ENCODE peak calls at places on chromosomes 2 and 18, in five cellular contexts. One of them, this sample, is unnamed.

GRCh38 chr2:175004730-175004979 is 526 bp downstream of the CHN1 start:
- DNase-seq in H1: no peak
- DNase-seq in A549: peak; percentile 35
- DNase-seq in IMR-90: no peak
- DNase-seq in HepG2: no peak
- DNase-seq in this sample: peak; percentile 11

GRCh38 chr2:47070920-47071824 is 83.9 kb downstream of the STPG4 start:
- DNase-seq in A549: no peak
- DNase-seq in IMR-90: peak; percentile 91
- DNase-seq in H1: no peak
- DNase-seq in HepG2: peak; percentile 93
- DNase-seq in this sample: no peak

GRCh38 chr2:216833076-216833475 is 26.8 kb downstream of the TNP1 start:
- DNase-seq in IMR-90: no peak
- DNase-seq in HepG2: no peak
- DNase-seq in A549: no peak
- DNase-seq in H1: no peak
- DNase-seq in this sample: no peak

GRCh38 chr2:205682239-205683021 is at the start of gene NRP2:
- DNase-seq in HepG2: peak; percentile 23
- DNase-seq in H1: peak; percentile 83
- DNase-seq in A549: peak; percentile 58
- DNase-seq in IMR-90: peak; percentile 89
- DNase-seq in this sample: peak; percentile 8

GRCh38 chr2:10257036-10257435 is 45.7 kb upstream of the HPCAL1 start:
- DNase-seq in H1: no peak
- DNase-seq in HepG2: no peak
- DNase-seq in IMR-90: no peak
- DNase-seq in A549: no peak
- DNase-seq in this sample: no peak

GRCh38 chr18:62109676-62110075 is 77.2 kb downstream of the PIGN start:
- DNase-seq in IMR-90: peak; percentile 61
- DNase-seq in H1: no peak
- DNase-seq in A549: no peak
- DNase-seq in HepG2: no peak
- DNase-seq in this sample: no peak

GRCh38 chr2:6864938-6865345 is 765 bp downstream of the CMPK2 start:
- DNase-seq in A549: no peak
- DNase-seq in H1: peak; percentile 69
- DNase-seq in IMR-90: no peak
- DNase-seq in HepG2: no peak
- DNase-seq in this sample: no peak

GRCh38 chr2:189142893-189143759 is 36.4 kb downstream of the COL5A2 start:
- DNase-seq in IMR-90: peak; percentile 36
- DNase-seq in HepG2: peak; percentile 76
- DNase-seq in A549: peak; percentile 31
- DNase-seq in H1: peak; percentile 63
- DNase-seq in this sample: peak; percentile 24

GRCh38 chr2:58664523-58665155 is 423.5 kb upstream of the FANCL start:
- DNase-seq in HepG2: no peak
- DNase-seq in A549: no peak
- DNase-seq in IMR-90: no peak
- DNase-seq in H1: no peak
- DNase-seq in this sample: peak; percentile 10

GRCh38 chr2:233000886-233001750 is 11.9 kb downstream of the NGEF start:
- DNase-seq in IMR-90: no peak
- DNase-seq in H1: no peak
- DNase-seq in A549: no peak
- DNase-seq in HepG2: no peak
- DNase-seq in this sample: no peak

GRCh38 chr2:26561918-26562810 is 79.0 kb downstream of the CIB4 start:
- DNase-seq in HepG2: peak; percentile 61
- DNase-seq in H1: no peak
- DNase-seq in IMR-90: no peak
- DNase-seq in A549: peak; percentile 92
- DNase-seq in this sample: peak; percentile 78

GRCh38 chr18:47932170-47932569 is 1.7 kb upstream of the SMAD2 start:
- DNase-seq in A549: no peak
- DNase-seq in IMR-90: no peak
- DNase-seq in HepG2: no peak
- DNase-seq in H1: no peak
- DNase-seq in this sample: no peak

GRCh38 chr18:76450452-76450851 is 44.6 kb downstream of the ZNF516 start:
- DNase-seq in A549: no peak
- DNase-seq in HepG2: no peak
- DNase-seq in IMR-90: peak; percentile 50
- DNase-seq in H1: peak; percentile 39
- DNase-seq in this sample: no peak

GRCh38 chr2:189874571-189875320 is 90.5 kb downstream of the PMS1 start:
- DNase-seq in A549: no peak
- DNase-seq in IMR-90: no peak
- DNase-seq in HepG2: no peak
- DNase-seq in H1: no peak
- DNase-seq in this sample: no peak

GRCh38 chr2:240619506-240620148 is 5.7 kb upstream of the GPR35 start:
- DNase-seq in H1: no peak
- DNase-seq in IMR-90: no peak
- DNase-seq in HepG2: no peak
- DNase-seq in A549: no peak
- DNase-seq in this sample: no peak

GRCh38 chr2:113068706-113069485 is 1.1 kb downstream of the IL1F10 start:
- DNase-seq in A549: no peak
- DNase-seq in HepG2: no peak
- DNase-seq in IMR-90: no peak
- DNase-seq in H1: no peak
- DNase-seq in this sample: no peak

GRCh38 chr2:63525905-63526304 is 62.4 kb downstream of the WDPCP start:
- DNase-seq in HepG2: no peak
- DNase-seq in H1: no peak
- DNase-seq in IMR-90: no peak
- DNase-seq in A549: no peak
- DNase-seq in this sample: no peak

GRCh38 chr2:198315791-198316190 is 511.4 kb downstream of the PLCL1 start:
- DNase-seq in H1: no peak
- DNase-seq in A549: no peak
- DNase-seq in IMR-90: no peak
- DNase-seq in HepG2: no peak
- DNase-seq in this sample: no peak

GRCh38 chr2:141187063-141187429 is 943.8 kb downstream of the LRP1B start:
- DNase-seq in H1: no peak
- DNase-seq in HepG2: no peak
- DNase-seq in A549: no peak
- DNase-seq in IMR-90: no peak
- DNase-seq in this sample: no peak

GRCh38 chr2:21220930-21221329 is 97.2 kb downstream of the TDRD15 start:
- DNase-seq in IMR-90: no peak
- DNase-seq in H1: no peak
- DNase-seq in HepG2: no peak
- DNase-seq in A549: no peak
- DNase-seq in this sample: no peak

GRCh38 chr2:127424598-127425379 is 6.6 kb downstream of the PROC start:
- DNase-seq in IMR-90: no peak
- DNase-seq in HepG2: no peak
- DNase-seq in A549: no peak
- DNase-seq in H1: peak; percentile 40
- DNase-seq in this sample: no peak

GRCh38 chr2:135667045-135667444 is 74.6 kb upstream of the UBXN4 start:
- DNase-seq in A549: no peak
- DNase-seq in H1: no peak
- DNase-seq in HepG2: no peak
- DNase-seq in IMR-90: peak; percentile 34
- DNase-seq in this sample: no peak

GRCh38 chr2:225173909-225174308 is 131.6 kb upstream of the DOCK10 start:
- DNase-seq in H1: no peak
- DNase-seq in A549: no peak
- DNase-seq in HepG2: no peak
- DNase-seq in IMR-90: no peak
- DNase-seq in this sample: no peak

GRCh38 chr2:234500394-234501006 is 3.6 kb upstream of the ARL4C start:
- DNase-seq in A549: no peak
- DNase-seq in HepG2: peak; percentile 66
- DNase-seq in H1: peak; percentile 57
- DNase-seq in IMR-90: peak; percentile 65
- DNase-seq in this sample: peak; percentile 15

GRCh38 chr2:67878743-67879142 is 184.1 kb downstream of the C1D start:
- DNase-seq in H1: no peak
- DNase-seq in A549: no peak
- DNase-seq in IMR-90: no peak
- DNase-seq in HepG2: no peak
- DNase-seq in this sample: no peak

GRCh38 chr2:67880291-67880761 is 182.5 kb downstream of the C1D start:
- DNase-seq in H1: no peak
- DNase-seq in A549: no peak
- DNase-seq in IMR-90: peak; percentile 16
- DNase-seq in HepG2: no peak
- DNase-seq in this sample: no peak

GRCh38 chr2:67877281-67877680 is 185.5 kb downstream of the C1D start:
- DNase-seq in H1: no peak
- DNase-seq in HepG2: no peak
- DNase-seq in IMR-90: no peak
- DNase-seq in A549: no peak
- DNase-seq in this sample: no peak

GRCh38 chr2:67876176-67876575 is 186.6 kb downstream of the C1D start:
- DNase-seq in H1: no peak
- DNase-seq in IMR-90: peak; percentile 24
- DNase-seq in A549: no peak
- DNase-seq in HepG2: no peak
- DNase-seq in this sample: no peak

DNA sequence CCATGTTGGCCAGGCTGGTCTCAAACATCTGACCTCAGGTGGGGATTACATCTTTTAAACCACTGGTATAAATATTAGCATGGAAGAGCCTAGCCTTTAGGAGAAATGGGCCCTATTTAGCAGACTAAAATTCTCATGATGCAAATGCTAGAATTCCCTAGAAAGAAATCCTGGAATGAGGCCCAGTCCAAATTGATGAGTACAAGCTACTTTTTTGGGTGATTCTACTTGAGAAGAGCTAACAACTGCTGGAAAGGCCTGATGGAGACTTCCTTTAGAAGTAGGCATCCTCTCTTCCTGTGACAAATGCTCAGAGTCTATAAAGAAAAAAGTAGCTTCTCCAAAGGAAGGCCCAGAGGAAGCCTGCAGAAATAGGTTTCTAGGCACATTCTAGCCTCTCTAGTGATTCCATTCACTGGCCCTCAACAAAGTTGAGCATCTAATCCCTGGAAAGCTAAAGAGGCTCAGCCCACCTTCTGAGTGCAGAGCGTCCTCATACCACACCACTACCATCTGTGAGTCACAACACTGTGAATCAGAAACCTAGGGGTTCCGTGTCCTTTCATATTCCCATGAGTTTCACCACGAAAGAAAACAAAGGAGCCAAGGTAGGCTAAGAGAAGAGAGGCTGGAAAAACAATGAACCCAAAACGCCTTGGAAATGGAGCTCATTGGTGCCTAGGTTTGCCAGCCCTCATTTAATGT is 183.1 kb downstream of the C1D start:
- DNase-seq in IMR-90: peak; percentile 69
- DNase-seq in H1: no peak
- DNase-seq in HepG2: no peak
- DNase-seq in A549: no peak
- DNase-seq in this sample: no peak
- TF ChIP-seq RFX5 in IMR-90: no peak
- TF ChIP-seq RFX5 in H1: no peak
- TF ChIP-seq RFX5 in HepG2: no peak
- TF ChIP-seq RFX5 in A549: no peak
- TF ChIP-seq RFX5 in this sample: no peak

GRCh38 chr2:54497738-54498680 is 41.9 kb downstream of the SPTBN1 start:
- DNase-seq in A549: no peak
- DNase-seq in IMR-90: peak; percentile 23
- DNase-seq in HepG2: peak; percentile 70
- DNase-seq in H1: no peak
- DNase-seq in this sample: peak; percentile 27
- TF ChIP-seq RFX5 in A549: no peak
- TF ChIP-seq RFX5 in IMR-90: no peak
- TF ChIP-seq RFX5 in HepG2: no peak
- TF ChIP-seq RFX5 in H1: no peak
- TF ChIP-seq RFX5 in this sample: no peak

GRCh38 chr2:37656512-37657423 is 14.7 kb downstream of the CDC42EP3 start:
- DNase-seq in IMR-90: no peak
- DNase-seq in HepG2: no peak
- DNase-seq in H1: no peak
- DNase-seq in A549: no peak
- DNase-seq in this sample: no peak
- TF ChIP-seq RFX5 in IMR-90: no peak
- TF ChIP-seq RFX5 in HepG2: no peak
- TF ChIP-seq RFX5 in H1: no peak
- TF ChIP-seq RFX5 in A549: no peak
- TF ChIP-seq RFX5 in this sample: no peak

GRCh38 chr2:223758131-223758840 is 79.1 kb downstream of the AP1S3 start:
- DNase-seq in A549: no peak
- DNase-seq in HepG2: no peak
- DNase-seq in IMR-90: no peak
- DNase-seq in H1: no peak
- DNase-seq in this sample: no peak
- TF ChIP-seq RFX5 in A549: no peak
- TF ChIP-seq RFX5 in HepG2: no peak
- TF ChIP-seq RFX5 in IMR-90: no peak
- TF ChIP-seq RFX5 in H1: no peak
- TF ChIP-seq RFX5 in this sample: no peak

DNA sequence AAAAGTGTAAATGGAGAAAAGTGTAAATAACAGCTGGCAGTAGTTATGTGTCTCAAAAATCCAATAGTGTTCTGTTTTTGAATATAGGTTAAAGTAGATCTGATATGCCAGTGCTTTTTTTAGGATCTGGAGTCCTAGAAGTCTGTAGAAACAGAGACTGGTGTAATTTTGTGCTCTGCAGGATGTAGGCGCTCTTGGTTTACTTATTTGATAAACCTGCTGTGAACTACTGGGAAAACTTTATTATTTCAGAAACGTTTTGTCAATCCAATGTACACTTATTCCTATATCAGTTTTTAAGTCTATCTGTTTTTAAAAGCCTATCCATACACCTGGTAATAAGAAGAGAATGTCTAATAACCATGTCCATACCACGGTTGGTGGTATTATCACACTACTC is 530.8 kb upstream of the ZNF804A start:
- DNase-seq in HepG2: no peak
- DNase-seq in IMR-90: no peak
- DNase-seq in A549: no peak
- DNase-seq in H1: no peak
- DNase-seq in this sample: no peak
- TF ChIP-seq RFX5 in HepG2: no peak
- TF ChIP-seq RFX5 in IMR-90: no peak
- TF ChIP-seq RFX5 in A549: no peak
- TF ChIP-seq RFX5 in H1: no peak
- TF ChIP-seq RFX5 in this sample: no peak

GRCh38 chr2:65545818-65546217 is 113.4 kb upstream of the SPRED2 start:
- DNase-seq in HepG2: no peak
- DNase-seq in A549: no peak
- DNase-seq in IMR-90: peak; percentile 10
- DNase-seq in H1: no peak
- DNase-seq in this sample: no peak
- TF ChIP-seq RFX5 in HepG2: no peak
- TF ChIP-seq RFX5 in A549: no peak
- TF ChIP-seq RFX5 in IMR-90: no peak
- TF ChIP-seq RFX5 in H1: no peak
- TF ChIP-seq RFX5 in this sample: no peak

GRCh38 chr18:6270791-6271216 is 143.9 kb downstream of the L3MBTL4 start:
- DNase-seq in IMR-90: no peak
- DNase-seq in H1: no peak
- DNase-seq in HepG2: no peak
- DNase-seq in A549: no peak
- DNase-seq in this sample: no peak
- TF ChIP-seq RFX5 in IMR-90: no peak
- TF ChIP-seq RFX5 in H1: no peak
- TF ChIP-seq RFX5 in HepG2: no peak
- TF ChIP-seq RFX5 in A549: no peak
- TF ChIP-seq RFX5 in this sample: no peak

This sample was measured in K562.